ENCODE peak calls at places on chromosome 3, in four cellular contexts. H, X, Y and Q are unnamed samples.

GRCh38 chr3:158395421-158395820 is 175.6 kb upstream of the MLF1 start:
- DNase-seq in H (no peak), X (no peak), Y (no peak), Q (no peak)

GRCh38 chr3:16114930-16115329 is 59.5 kb upstream of the GALNT15 start:
- DNase-seq in H (no peak), X (no peak), Y (no peak), Q (no peak)

GRCh38 chr3:160027541-160028195 is 39.0 kb downstream of the IL12A start:
- DNase-seq in H (no peak), X (no peak), Y (no peak), Q (no peak)

GRCh38 chr3:127951276-127951675 is 36.2 kb downstream of the KBTBD12 start:
- DNase-seq in H (no peak), X (no peak), Y (no peak), Q (no peak)

GRCh38 chr3:43236008-43236407 is 50.3 kb upstream of the SNRK start:
- DNase-seq in H (no peak), X (no peak), Y (no peak), Q (no peak)

GRCh38 chr3:57815034-57815433 is 58.9 kb downstream of the SLMAP start:
- DNase-seq in H (no peak), X (no peak), Y (no peak), Q (no peak)

GRCh38 chr3:6551165-6551564 is 309.8 kb upstream of the GRM7 start:
- DNase-seq in H (no peak), X (no peak), Y (no peak), Q (no peak)

GRCh38 chr3:2657408-2657807 is 452.8 kb downstream of the IL5RA start:
- DNase-seq in H (no peak), X (no peak), Y (no peak), Q (no peak)

GRCh38 chr3:56467801-56468183 is 475 bp downstream of the ERC2 start:
- DNase-seq in H (no peak), X (no peak), Y (no peak), Q (no peak)

GRCh38 chr3:126958638-126959085 is 24.3 kb upstream of the PLXNA1 start:
- DNase-seq in H (peak), X (no peak), Y (no peak), Q (peak)

GRCh38 chr3:55891106-55891505 is 404.0 kb upstream of the WNT5A start:
- DNase-seq in H (no peak), X (no peak), Y (no peak), Q (no peak)

GRCh38 chr3:187782008-187782407 is 36.7 kb upstream of the BCL6 start:
- DNase-seq in H (no peak), X (no peak), Y (no peak), Q (no peak)

GRCh38 chr3:53160660-53161344 is at the start of gene PRKCD:
- DNase-seq in H (peak), X (peak), Y (peak), Q (peak)

GRCh38 chr3:56845505-56845904 is 43.8 kb upstream of the ARHGEF3 start:
- DNase-seq in H (no peak), X (no peak), Y (no peak), Q (no peak)

GRCh38 chr3:195139876-195140240 is 131.1 kb downstream of the XXYLT1 start:
- DNase-seq in H (no peak), X (no peak), Y (no peak), Q (no peak)

GRCh38 chr3:24129549-24129948 is 184.5 kb downstream of the NR1D2 start:
- DNase-seq in H (no peak), X (no peak), Y (no peak), Q (no peak)

GRCh38 chr3:85821130-85821756 is 862.5 kb downstream of the CADM2 start:
- DNase-seq in H (no peak), X (peak), Y (peak), Q (no peak)
- TF ChIP-seq CTCF in H (no peak), X (peak), Y (peak), Q (peak)

GRCh38 chr3:62875103-62876002 is at the start of gene CADPS:
- DNase-seq in H (no peak), X (no peak), Y (no peak), Q (no peak)

GRCh38 chr3:62874398-62875102 is 666 bp downstream of the CADPS start:
- DNase-seq in H (no peak), X (no peak), Y (no peak), Q (no peak)

GRCh38 chr3:62876064-62876463 is 848 bp upstream of the CADPS start:
- DNase-seq in H (no peak), X (no peak), Y (peak), Q (no peak)

GRCh38 chr3:62872318-62872717 is 2.9 kb downstream of the CADPS start:
- DNase-seq in H (no peak), X (no peak), Y (no peak), Q (no peak)

GRCh38 chr3:62873672-62874397 is 1.4 kb downstream of the CADPS start:
- DNase-seq in H (no peak), X (no peak), Y (no peak), Q (no peak)
- TF ChIP-seq POLR2A in H (no peak), X (no peak), Y (no peak), Q (no peak)

DNA sequence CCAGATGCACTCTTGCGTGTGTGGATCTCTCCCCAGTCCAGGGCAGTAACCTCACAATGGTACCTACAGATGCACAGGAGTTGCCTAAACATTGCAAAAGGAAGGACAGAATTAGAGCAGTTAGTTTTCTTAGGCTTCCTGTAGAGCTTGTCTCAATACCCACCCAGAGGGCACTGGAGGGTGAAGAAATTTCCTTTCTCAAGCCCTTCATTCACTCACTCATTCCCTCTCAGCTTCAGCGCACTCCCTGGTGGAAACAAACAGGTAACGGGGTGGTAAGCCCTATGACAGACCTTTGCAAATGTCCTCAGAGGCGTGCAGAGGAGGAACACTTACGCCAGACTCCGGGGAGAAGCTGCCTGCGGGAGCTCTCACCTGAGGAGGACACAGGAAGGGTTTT is 267.4 kb upstream of the HES1 start:
- DNase-seq in H (no peak), X (no peak), Y (no peak), Q (no peak)
- TF ChIP-seq POLR2AphosphoS5 in H (no peak), X (no peak), Y (no peak), Q (no peak)

DNA sequence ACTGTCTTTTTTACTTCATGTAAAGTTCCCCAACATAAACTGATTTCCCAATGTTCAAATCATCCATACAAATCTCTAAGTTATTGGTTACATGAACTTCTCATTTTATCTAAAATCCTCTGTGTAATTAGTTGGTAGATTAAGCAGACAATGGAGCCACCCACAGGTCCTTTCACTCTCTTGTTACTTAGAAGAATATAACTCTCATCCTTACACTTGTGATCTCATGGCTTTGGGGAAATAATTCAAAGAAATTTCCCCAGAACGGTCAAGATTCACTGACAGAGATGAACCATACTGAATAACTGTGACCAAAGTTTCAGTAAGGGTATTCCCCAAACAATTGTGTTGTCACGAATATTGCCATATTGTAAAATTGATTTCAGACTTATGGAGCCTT is 1102.6 kb upstream of the EPHA6 start:
- DNase-seq in H (no peak), X (no peak), Y (no peak), Q (no peak)
- TF ChIP-seq CTCF in H (no peak), X (no peak), Y (no peak), Q (no peak)

GRCh38 chr3:17740703-17741102 is 1.7 kb downstream of the TBC1D5 start:
- DNase-seq in H (no peak), X (no peak), Y (peak), Q (no peak)
- TF ChIP-seq POLR2A in H (no peak), X (no peak), Y (peak), Q (no peak)